ENCODE peak calls at places on chromosomes 5 and 9, in seven cellular contexts. I is stimulated activated CD8-positive, alpha-beta memory T cell treated with anti-CD3 and anti-CD28 coated beads, Interleukin-12 subunit alpha, Interleukin-12 subunit beta, amount 100 ng/mL, for 1 hour; K is Panc1; P is CD8-positive, alpha-beta memory T cell; R is tibial artery; E is progenitor cell of endocrine pancreas; Z is activated T-cell treated with anti-CD3 and anti-CD28 coated beads for 1 hour. F is an unnamed sample.
A peak's percentile ranks its signal among the peaks of the same experiment; 100 is the strongest.

GRCh38 chr5:9545959-9546851 is at the start of gene SEMA5A:
- DNase-seq in E (peak; percentile 43), R (peak; percentile 84), I (no peak), P (peak; percentile 50), K (no peak), Z (peak; percentile 24), F (peak; percentile 13)

GRCh38 chr5:55437859-55438206 is 96.9 kb downstream of the PLPP1 start:
- DNase-seq in E (no peak), R (no peak), K (no peak), I (no peak), Z (no peak), P (no peak), F (no peak)

GRCh38 chr5:133421394-133421793 is 190.9 kb downstream of the FSTL4 start:
- DNase-seq in R (no peak), I (no peak), P (no peak), Z (no peak), K (no peak), E (no peak), F (peak; percentile 57)

GRCh38 chr5:139557811-139558210 is 3.3 kb upstream of the UBE2D2 start:
- DNase-seq in R (no peak), Z (no peak), I (no peak), K (no peak), E (no peak), P (no peak), F (no peak)

GRCh38 chr5:57504357-57504756 is 21.7 kb upstream of the ACTBL2 start:
- DNase-seq in K (no peak), E (no peak), R (no peak), P (no peak), I (no peak), Z (no peak), F (no peak)

GRCh38 chr9:127562841-127563523 is 49.1 kb upstream of the STXBP1 start:
- DNase-seq in I (no peak), K (no peak), R (no peak), P (no peak), Z (no peak), E (no peak), F (no peak)

GRCh38 chr5:14273207-14273767 is 130.1 kb downstream of the TRIO start:
- DNase-seq in I (no peak), E (no peak), K (no peak), P (no peak), Z (no peak), R (no peak), F (no peak)

GRCh38 chr5:62475072-62475471 is 62.5 kb downstream of the IPO11 start:
- DNase-seq in R (no peak), P (no peak), I (no peak), E (no peak), Z (no peak), K (no peak), F (no peak)

GRCh38 chr5:78972654-78973428 is 12.3 kb downstream of the ARSB start:
- DNase-seq in E (no peak), K (no peak), R (no peak), I (no peak), Z (no peak), P (no peak), F (no peak)

GRCh38 chr5:55222061-55222818 is 4.9 kb downstream of the MCIDAS start:
- DNase-seq in P (no peak), I (no peak), K (no peak), E (no peak), R (no peak), Z (no peak), F (no peak)

GRCh38 chr9:78856144-78856543 is 559.2 kb downstream of the PSAT1 start:
- DNase-seq in K (no peak), I (no peak), R (no peak), E (no peak), P (no peak), Z (no peak), F (no peak)

GRCh38 chr5:1380910-1381309 is 36.0 kb upstream of the CLPTM1L start:
- DNase-seq in R (no peak), I (no peak), K (no peak), P (no peak), Z (no peak), E (no peak), F (no peak)

GRCh38 chr5:77292026-77292757 is 81.7 kb downstream of the PDE8B start:
- DNase-seq in E (no peak), K (no peak), Z (no peak), I (no peak), P (no peak), R (no peak), F (no peak)

GRCh38 chr9:125332527-125332926 is 70.9 kb downstream of the GAPVD1 start:
- DNase-seq in K (no peak), E (no peak), P (no peak), I (no peak), Z (no peak), R (no peak), F (no peak)

GRCh38 chr5:130545291-130545690 is 619.8 kb downstream of the HINT1 start:
- DNase-seq in Z (no peak), P (no peak), K (no peak), R (no peak), I (no peak), E (no peak), F (no peak)

GRCh38 chr5:64532212-64532611 is 26.4 kb downstream of the RGS7BP start:
- DNase-seq in I (no peak), R (no peak), K (no peak), E (no peak), Z (no peak), P (no peak), F (no peak)

F was measured in iPS DF 6.9.